ENCODE peak calls at places on chromosome 11, in six cellular contexts. W, J, D, V, Z and Y are unnamed samples.

GRCh38 chr11:19237813-19238212 is 2.9 kb downstream of the E2F8 start:
- DNase-seq in W (no peak), J (no peak), D (no peak), V (no peak), Z (no peak), Y (no peak)

GRCh38 chr11:76380161-76380976 is 563 bp downstream of the THAP12 start:
- DNase-seq in W (no peak), J (no peak), D (peak), V (peak), Z (peak), Y (peak)

GRCh38 chr11:75143420-75143731 is 7.5 kb upstream of the SLCO2B1 start:
- DNase-seq in W (no peak), J (no peak), D (no peak), V (no peak), Z (no peak), Y (no peak)

GRCh38 chr11:14443642-14444041 is 56.0 kb downstream of the COPB1 start:
- DNase-seq in W (no peak), J (no peak), D (no peak), V (no peak), Z (no peak), Y (no peak)

GRCh38 chr11:120017582-120017981 is 120.3 kb downstream of the TRIM29 start:
- DNase-seq in W (no peak), J (no peak), D (no peak), V (no peak), Z (no peak), Y (no peak)

GRCh38 chr11:13717331-13717730 is 48.9 kb downstream of the FAR1 start:
- DNase-seq in W (no peak), J (peak), D (peak), V (no peak), Z (no peak), Y (no peak)

GRCh38 chr11:126925321-126926093 is 75.1 kb downstream of the KIRREL3 start:
- DNase-seq in W (no peak), J (no peak), D (no peak), V (no peak), Z (no peak), Y (no peak)

GRCh38 chr11:124725719-124726105 is 14.0 kb upstream of the NRGN start:
- DNase-seq in W (no peak), J (no peak), D (no peak), V (peak), Z (no peak), Y (no peak)

GRCh38 chr11:108224908-108225786 is 2.3 kb downstream of the ATM start:
- DNase-seq in W (no peak), J (no peak), D (no peak), V (peak), Z (no peak), Y (no peak)

GRCh38 chr11:75476716-75477613 is 44.0 kb upstream of the KLHL35 start:
- DNase-seq in W (no peak), J (no peak), D (no peak), V (no peak), Z (peak), Y (no peak)

GRCh38 chr11:72350752-72351151 is 83.6 kb downstream of the CLPB start:
- DNase-seq in W (no peak), J (no peak), D (no peak), V (no peak), Z (no peak), Y (no peak)

GRCh38 chr11:43573233-43573632 is 107.3 kb upstream of the HSD17B12 start:
- DNase-seq in W (peak), J (no peak), D (no peak), V (peak), Z (no peak), Y (peak)

GRCh38 chr11:118895093-118896039 is 11.7 kb downstream of the CXCR5 start:
- DNase-seq in W (no peak), J (no peak), D (no peak), V (no peak), Z (peak), Y (no peak)

GRCh38 chr11:10597877-10598341 is 29.4 kb upstream of the LYVE1 start:
- DNase-seq in W (no peak), J (no peak), D (no peak), V (no peak), Z (no peak), Y (no peak)